ENCODE peak calls at places on chromosomes 4 and X, in four cellular contexts. H is Peyer's patch, N is HCT116, W is esophagus muscularis mucosa. S is an unnamed sample. For H3K27me3, the result is how much of the 10 kb centered on the place peaks cover.

GRCh38 chr4:110540606-110541440 is 64.9 kb downstream of the ENPEP start:
- DNase-seq in H (no peak), N (no peak), W (no peak), S (no peak)

GRCh38 chr4:57462843-57463242 is 352.7 kb upstream of the IGFBP7 start:
- DNase-seq in H (no peak), N (no peak), W (no peak), S (no peak)

GRCh38 chrX:65508851-65509250 is 25.7 kb downstream of the LAS1L start:
- DNase-seq in H (no peak), N (no peak), W (no peak), S (no peak)

GRCh38 chr4:33160126-33160525 is 2440.0 kb downstream of the PCDH7 start:
- DNase-seq in H (no peak), N (peak), W (no peak), S (no peak)

GRCh38 chr4:101287332-101287731 is 60.0 kb downstream of the PPP3CA start:
- DNase-seq in H (no peak), N (no peak), W (no peak), S (peak)

GRCh38 chr4:74805601-74806000 is 11.3 kb upstream of the BTC start:
- DNase-seq in H (no peak), N (peak), W (no peak), S (no peak)

GRCh38 chr4:151957163-151957562 is 196.4 kb upstream of the GATB start:
- DNase-seq in H (no peak), N (no peak), W (no peak), S (no peak)

GRCh38 chrX:150692837-150693781 is at the start of gene MTMR1:
- DNase-seq in H (peak), N (no peak), W (no peak), S (peak)

GRCh38 chrX:154761977-154762528 is 611 bp upstream of the DKC1 start:
- DNase-seq in H (no peak), N (no peak), W (no peak), S (no peak)

GRCh38 chrX:10722804-10723364 is 102.5 kb upstream of the MID1 start:
- DNase-seq in H (peak), N (peak), W (no peak), S (no peak)

GRCh38 chr4:14906805-14907204 is 95.5 kb upstream of the CPEB2 start:
- DNase-seq in H (no peak), N (no peak), W (no peak), S (no peak)

GRCh38 chr4:158056689-158057245 is 116.1 kb downstream of the GASK1B start:
- DNase-seq in H (no peak), N (no peak), W (no peak), S (no peak)

GRCh38 chr4:155428128-155428527 is 51.4 kb upstream of the MAP9 start:
- DNase-seq in H (no peak), N (no peak), W (no peak), S (no peak)
- H3K27me3 ChIP-seq in H (under half), N (under half), W (under half), S (under half)

GRCh38 chr4:27011401-27011800 is 150.8 kb downstream of the STIM2 start:
- DNase-seq in H (no peak), N (no peak), W (no peak), S (no peak)

GRCh38 chr4:27008693-27009092 is 148.1 kb downstream of the STIM2 start:
- DNase-seq in H (no peak), N (no peak), W (no peak), S (no peak)

GRCh38 chr4:27010334-27010940 is 149.8 kb downstream of the STIM2 start:
- DNase-seq in H (peak), N (peak), W (no peak), S (peak)

GRCh38 chr4:27007507-27007906 is 146.9 kb downstream of the STIM2 start:
- DNase-seq in H (no peak), N (no peak), W (no peak), S (no peak)

GRCh38 chr4:27009539-27009938 is 148.9 kb downstream of the STIM2 start:
- DNase-seq in H (no peak), N (no peak), W (no peak), S (no peak)
- H3K4me3 ChIP-seq in H (no peak), N (no peak), W (no peak), S (no peak)

DNA sequence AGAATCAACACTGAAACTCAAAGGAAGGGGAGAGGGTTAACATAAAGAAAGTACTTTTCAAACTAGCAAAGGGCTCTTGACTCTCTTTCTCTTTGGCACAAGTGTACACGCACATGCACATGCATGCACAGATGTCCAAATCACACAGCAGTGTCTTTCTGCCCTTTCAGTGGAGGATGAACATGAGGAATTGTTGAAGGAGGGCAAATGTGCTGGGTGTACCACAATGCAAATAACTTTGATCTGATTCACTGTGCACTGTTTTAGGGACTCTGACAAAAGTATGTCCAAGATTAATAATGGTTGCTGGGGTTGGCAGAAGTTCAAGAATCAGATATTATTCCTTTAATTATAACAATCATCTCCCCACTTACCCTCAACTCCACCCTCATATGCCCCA is 93.8 kb downstream of the GPC4 start:
- DNase-seq in H (no peak), N (no peak), W (no peak), S (no peak)
- H3K27me3 ChIP-seq in H (under half), N (under half), W (under half), S (under half)

GRCh38 chr4:37889849-37890500 is 909 bp upstream of the TBC1D1 start:
- DNase-seq in H (no peak), N (no peak), W (no peak), S (no peak)

GRCh38 chr4:37879365-37879764 is 11.5 kb upstream of the TBC1D1 start:
- DNase-seq in H (no peak), N (no peak), W (no peak), S (no peak)

GRCh38 chr4:37882665-37883296 is 8.1 kb upstream of the TBC1D1 start:
- DNase-seq in H (no peak), N (no peak), W (peak), S (no peak)

GRCh38 chr4:37885496-37885895 is 5.4 kb upstream of the TBC1D1 start:
- DNase-seq in H (no peak), N (no peak), W (peak), S (no peak)

GRCh38 chr4:37884855-37885487 is 5.9 kb upstream of the TBC1D1 start:
- DNase-seq in H (no peak), N (no peak), W (no peak), S (no peak)
- H3K4me3 ChIP-seq in H (no peak), N (no peak), W (no peak), S (no peak)

S was measured in CD4-positive, alpha-beta memory T cell.